ENCODE peak calls at places on chromosomes 7 and 10, in four cellular contexts. B, Y, L and Q are unnamed samples.

GRCh38 chr7:142556745-142557144 is 192.5 kb upstream of the PRSS1 start:
- DNase-seq in B (peak; percentile 82), Y (no peak), L (peak; percentile 73), Q (no peak)

GRCh38 chr10:120963587-120964220 is 112.5 kb downstream of the WDR11 start:
- DNase-seq in B (no peak), Y (no peak), L (no peak), Q (no peak)

GRCh38 chr10:17290226-17290625 is 62.2 kb downstream of the VIM start:
- DNase-seq in B (no peak), Y (no peak), L (no peak), Q (no peak)

GRCh38 chr7:20320322-20320721 is 10.4 kb upstream of the ITGB8 start:
- DNase-seq in B (no peak), Y (no peak), L (no peak), Q (no peak)

GRCh38 chr7:7816084-7816483 is 97.7 kb upstream of the RPA3 start:
- DNase-seq in B (no peak), Y (no peak), L (no peak), Q (no peak)

GRCh38 chr10:18312385-18313145 is 172.3 kb downstream of the CACNB2 start:
- DNase-seq in B (no peak), Y (no peak), L (no peak), Q (no peak)

GRCh38 chr10:85557077-85557476 is 809.5 kb downstream of the GRID1 start:
- DNase-seq in B (no peak), Y (no peak), L (no peak), Q (no peak)

GRCh38 chr7:127872122-127872521 is 159.1 kb downstream of the LRRC4 start:
- DNase-seq in B (no peak), Y (no peak), L (no peak), Q (no peak)

GRCh38 chr7:12323415-12323814 is 80.2 kb downstream of the VWDE start:
- DNase-seq in B (no peak), Y (no peak), L (no peak), Q (no peak)

GRCh38 chr7:28355553-28356319 is 56.6 kb upstream of the CREB5 start:
- DNase-seq in B (no peak), Y (no peak), L (no peak), Q (no peak)

GRCh38 chr10:112510384-112510783 is 63.4 kb downstream of the VTI1A start:
- DNase-seq in B (no peak), Y (no peak), L (no peak), Q (no peak)

GRCh38 chr7:125878990-125879389 is 949.4 kb upstream of the POT1 start:
- DNase-seq in B (no peak), Y (no peak), L (no peak), Q (no peak)

GRCh38 chr7:65276822-65277221 is 96.8 kb upstream of the ZNF92 start:
- DNase-seq in B (no peak), Y (no peak), L (no peak), Q (no peak)

GRCh38 chr10:44660271-44660670 is 250.9 kb upstream of the TMEM72 start:
- DNase-seq in B (no peak), Y (no peak), L (no peak), Q (no peak)

GRCh38 chr10:133527779-133528271 is 662 bp downstream of the CYP2E1 start:
- DNase-seq in B (no peak), Y (no peak), L (no peak), Q (peak; percentile 44)

GRCh38 chr10:79405221-79405994 is 40.0 kb downstream of the ZCCHC24 start:
- DNase-seq in B (no peak), Y (peak; percentile 45), L (peak; percentile 92), Q (peak; percentile 28)

GRCh38 chr10:21519981-21520436 is 5.5 kb downstream of the SKIDA1 start:
- DNase-seq in B (no peak), Y (no peak), L (no peak), Q (no peak)

GRCh38 chr7:6228865-6229264 is 43.6 kb downstream of the CYTH3 start:
- DNase-seq in B (no peak), Y (no peak), L (no peak), Q (no peak)

DNA sequence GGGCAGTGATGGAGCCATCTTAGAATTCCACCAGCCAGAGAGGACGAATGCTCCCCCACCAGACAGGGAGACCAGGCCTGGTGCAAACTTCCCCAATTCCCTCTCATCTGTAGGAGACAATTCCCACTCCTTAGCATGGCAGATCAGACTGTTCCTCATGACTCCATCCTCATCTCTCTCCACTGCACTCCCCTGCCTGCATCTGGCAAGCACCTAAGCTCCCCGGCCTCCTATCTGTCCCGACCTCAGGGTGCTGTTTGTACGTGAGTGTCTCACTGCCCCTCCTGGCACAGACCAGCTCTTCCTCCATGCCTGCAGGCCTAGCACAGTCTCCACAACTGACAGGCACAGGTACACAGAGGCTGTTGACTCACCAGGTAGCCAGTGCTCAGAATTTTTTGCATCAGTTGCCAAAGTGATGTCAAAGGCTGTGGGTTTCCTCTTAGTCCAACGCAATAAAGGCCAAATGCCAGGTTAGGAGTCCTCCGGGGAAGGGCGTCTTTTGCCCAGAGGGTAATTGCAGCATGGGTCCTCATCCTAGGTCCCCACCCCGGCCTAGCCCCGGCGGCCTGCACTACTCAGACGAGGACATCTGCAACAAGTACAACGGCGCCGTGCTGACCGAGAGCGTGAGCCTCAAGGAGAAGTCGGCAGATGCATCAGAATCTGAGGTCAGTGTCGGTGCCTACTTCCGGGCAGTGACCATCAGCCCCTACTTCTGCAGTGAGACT is 436.8 kb upstream of the FOXK1 start:
- DNase-seq in B (no peak), Y (no peak), L (no peak), Q (no peak)
- H3K27ac ChIP-seq in B (no peak overlapping the region), Y (no peak overlapping the region), L (no peak overlapping the region), Q (no peak overlapping the region)

GRCh38 chr7:128940494-128941322 is 3.0 kb downstream of the IRF5 start:
- DNase-seq in B (no peak), Y (peak; percentile 89), L (no peak), Q (no peak)
- H3K27ac ChIP-seq in B (no peak overlapping the region), Y (peak overlapping the region; percentile 78), L (peak overlapping the region; percentile 24), Q (no peak overlapping the region)

DNA sequence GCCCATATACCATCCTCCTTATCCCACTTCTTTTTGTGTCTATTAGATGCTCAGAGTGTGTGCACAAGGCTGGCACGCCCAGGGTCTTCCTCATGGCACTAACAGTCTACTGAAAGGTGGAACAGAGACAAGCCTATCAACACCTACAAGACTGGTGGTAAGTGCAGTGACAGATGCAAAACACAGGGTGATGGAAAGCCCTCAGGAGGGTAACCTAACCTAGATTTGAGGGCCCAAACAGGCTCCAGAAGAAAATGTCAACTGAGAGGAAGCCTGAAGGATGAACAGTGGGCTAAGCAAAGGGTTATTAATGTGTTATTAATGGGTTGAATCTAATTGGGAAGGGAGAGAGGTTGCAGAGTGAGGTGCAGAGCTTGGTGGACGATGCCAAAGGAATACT is 1.2 kb upstream of the FAS start:
- DNase-seq in B (no peak), Y (no peak), L (no peak), Q (no peak)
- H3K27ac ChIP-seq in B (peak overlapping the region; percentile 99), Y (peak overlapping the region; percentile 98), L (peak overlapping the region; percentile 99), Q (peak overlapping the region; percentile 89)

DNA sequence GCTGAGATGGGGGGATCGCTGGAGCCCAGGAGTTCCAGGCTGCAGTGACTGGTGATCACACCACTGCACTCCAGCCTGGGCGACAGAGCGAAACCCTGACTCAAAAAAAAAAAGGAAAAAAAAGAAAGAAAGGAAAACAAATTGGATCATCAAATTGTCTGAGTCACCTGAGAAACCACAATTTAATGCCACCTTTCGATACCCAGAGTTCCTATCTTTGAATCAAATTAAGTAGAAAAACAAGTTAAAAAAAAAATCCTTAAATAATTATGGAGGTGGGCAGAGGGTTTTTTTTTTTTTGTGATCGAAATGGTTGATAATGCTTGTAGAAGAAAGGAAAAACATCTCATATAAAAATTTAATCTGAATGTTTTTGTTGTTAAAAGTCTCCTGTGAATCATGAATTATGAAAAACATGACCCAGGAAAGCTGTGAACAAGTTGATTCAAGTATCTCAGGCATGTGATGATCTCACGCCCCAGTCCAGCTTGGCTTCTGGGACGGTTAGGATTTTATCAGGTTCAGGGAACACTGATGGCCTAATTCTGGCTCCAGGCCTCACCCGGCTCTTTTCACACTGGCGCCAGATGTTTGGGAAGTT is 25.3 kb upstream of the CUX1 start:
- DNase-seq in B (peak; percentile 27), Y (no peak), L (no peak), Q (no peak)
- H3K27ac ChIP-seq in B (no peak overlapping the region), Y (no peak overlapping the region), L (no peak overlapping the region), Q (no peak overlapping the region)

GRCh38 chr10:122500726-122501125 is 39.4 kb downstream of the HTRA1 start:
- DNase-seq in B (no peak), Y (no peak), L (no peak), Q (no peak)
- H3K27ac ChIP-seq in B (peak overlapping the region; percentile 7), Y (no peak overlapping the region), L (no peak overlapping the region), Q (no peak overlapping the region)

GRCh38 chr7:23247101-23247601 is 576 bp downstream of the GPNMB start:
- DNase-seq in B (no peak), Y (no peak), L (no peak), Q (no peak)
- H3K27ac ChIP-seq in B (peak overlapping the region; percentile 95), Y (peak overlapping the region; percentile 74), L (peak overlapping the region; percentile 47), Q (peak overlapping the region; percentile 12)

GRCh38 chr10:26214004-26214403 is 2.6 kb upstream of the GAD2 start:
- DNase-seq in B (no peak), Y (no peak), L (no peak), Q (no peak)

GRCh38 chr10:26213157-26213780 is 3.3 kb upstream of the GAD2 start:
- DNase-seq in B (no peak), Y (no peak), L (no peak), Q (no peak)

GRCh38 chr10:26214538-26215461 is 1.8 kb upstream of the GAD2 start:
- DNase-seq in B (no peak), Y (no peak), L (no peak), Q (no peak)

GRCh38 chr10:26211781-26212444 is 4.7 kb upstream of the GAD2 start:
- DNase-seq in B (no peak), Y (no peak), L (no peak), Q (no peak)

DNA sequence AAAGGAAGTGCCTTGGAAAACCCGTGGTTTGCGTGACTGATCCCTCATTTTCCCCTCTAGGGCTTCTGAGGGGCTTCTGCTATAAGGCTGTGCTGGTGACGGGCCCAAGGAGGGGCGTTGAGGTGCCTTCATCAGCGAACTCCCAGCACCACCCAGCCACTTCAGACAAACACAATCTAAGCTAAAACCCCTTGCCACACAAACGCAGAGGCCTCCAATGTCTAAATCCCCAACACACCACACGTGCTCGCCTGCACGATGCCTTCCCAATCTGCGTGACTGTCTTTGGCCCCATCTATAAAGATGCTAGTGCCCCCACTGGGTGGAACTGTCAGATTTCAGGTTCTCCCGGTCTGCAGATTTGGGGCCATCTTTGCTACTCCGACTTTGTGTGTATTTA is 4.1 kb upstream of the GAD2 start:
- DNase-seq in B (no peak), Y (no peak), L (no peak), Q (no peak)
- H3K27ac ChIP-seq in B (no peak overlapping the region), Y (no peak overlapping the region), L (no peak overlapping the region), Q (no peak overlapping the region)